ENCODE peak calls at places on chromosome 1, in nine cellular contexts. One of them, this sample, is unnamed.

GRCh38 chr1:19704247-19705113 is 39.8 kb downstream of the HTR6 start:
- DNase-seq in fibroblast of mammary gland: peak
- DNase-seq in activated CD4-positive, CD25-positive, alpha-beta regulatory T cell treated with anti-CD3 and anti-CD28 coated beads, Interleukin-2, amount 50 U/mL, for 72 hours: peak
- DNase-seq in keratinocyte: peak
- DNase-seq in SW480: peak
- DNase-seq in brain microvascular endothelial cell: peak
- DNase-seq in fibroblast of gingiva: peak
- DNase-seq in H7: peak
- DNase-seq in NCI-H748 treated with DMSO at 0.1 percent for 48 hours: no peak
- DNase-seq in this sample: peak

GRCh38 chr1:16612332-16613172 is 812 bp downstream of the NBPF1 start:
- DNase-seq in fibroblast of mammary gland: peak
- DNase-seq in activated CD4-positive, CD25-positive, alpha-beta regulatory T cell treated with anti-CD3 and anti-CD28 coated beads, Interleukin-2, amount 50 U/mL, for 72 hours: peak
- DNase-seq in keratinocyte: peak
- DNase-seq in SW480: peak
- DNase-seq in brain microvascular endothelial cell: peak
- DNase-seq in fibroblast of gingiva: peak
- DNase-seq in H7: peak
- DNase-seq in NCI-H748 treated with DMSO at 0.1 percent for 48 hours: peak
- DNase-seq in this sample: peak

GRCh38 chr1:230381564-230381963 is 44.6 kb downstream of the PGBD5 start:
- DNase-seq in fibroblast of mammary gland: no peak
- DNase-seq in activated CD4-positive, CD25-positive, alpha-beta regulatory T cell treated with anti-CD3 and anti-CD28 coated beads, Interleukin-2, amount 50 U/mL, for 72 hours: no peak
- DNase-seq in keratinocyte: no peak
- DNase-seq in SW480: no peak
- DNase-seq in brain microvascular endothelial cell: no peak
- DNase-seq in fibroblast of gingiva: no peak
- DNase-seq in H7: no peak
- DNase-seq in NCI-H748 treated with DMSO at 0.1 percent for 48 hours: no peak
- DNase-seq in this sample: no peak

GRCh38 chr1:244063498-244063897 is 12.4 kb downstream of the ZBTB18 start:
- DNase-seq in fibroblast of mammary gland: no peak
- DNase-seq in activated CD4-positive, CD25-positive, alpha-beta regulatory T cell treated with anti-CD3 and anti-CD28 coated beads, Interleukin-2, amount 50 U/mL, for 72 hours: no peak
- DNase-seq in keratinocyte: no peak
- DNase-seq in SW480: no peak
- DNase-seq in brain microvascular endothelial cell: no peak
- DNase-seq in fibroblast of gingiva: no peak
- DNase-seq in H7: no peak
- DNase-seq in NCI-H748 treated with DMSO at 0.1 percent for 48 hours: no peak
- DNase-seq in this sample: no peak

GRCh38 chr1:32743380-32744062 is 41.0 kb upstream of the SYNC start:
- DNase-seq in fibroblast of mammary gland: no peak
- DNase-seq in activated CD4-positive, CD25-positive, alpha-beta regulatory T cell treated with anti-CD3 and anti-CD28 coated beads, Interleukin-2, amount 50 U/mL, for 72 hours: no peak
- DNase-seq in keratinocyte: no peak
- DNase-seq in SW480: no peak
- DNase-seq in brain microvascular endothelial cell: no peak
- DNase-seq in fibroblast of gingiva: peak
- DNase-seq in H7: peak
- DNase-seq in NCI-H748 treated with DMSO at 0.1 percent for 48 hours: no peak
- DNase-seq in this sample: no peak

GRCh38 chr1:26961826-26962225 is 1.6 kb upstream of the KDF1 start:
- DNase-seq in fibroblast of mammary gland: peak
- DNase-seq in activated CD4-positive, CD25-positive, alpha-beta regulatory T cell treated with anti-CD3 and anti-CD28 coated beads, Interleukin-2, amount 50 U/mL, for 72 hours: no peak
- DNase-seq in keratinocyte: peak
- DNase-seq in SW480: peak
- DNase-seq in brain microvascular endothelial cell: peak
- DNase-seq in fibroblast of gingiva: peak
- DNase-seq in H7: no peak
- DNase-seq in NCI-H748 treated with DMSO at 0.1 percent for 48 hours: no peak
- DNase-seq in this sample: peak

GRCh38 chr1:42282867-42283583 is 52.0 kb downstream of the FOXJ3 start:
- DNase-seq in fibroblast of mammary gland: peak
- DNase-seq in activated CD4-positive, CD25-positive, alpha-beta regulatory T cell treated with anti-CD3 and anti-CD28 coated beads, Interleukin-2, amount 50 U/mL, for 72 hours: no peak
- DNase-seq in keratinocyte: no peak
- DNase-seq in SW480: no peak
- DNase-seq in brain microvascular endothelial cell: no peak
- DNase-seq in fibroblast of gingiva: peak
- DNase-seq in H7: no peak
- DNase-seq in NCI-H748 treated with DMSO at 0.1 percent for 48 hours: no peak
- DNase-seq in this sample: peak

GRCh38 chr1:94690033-94690712 is 130.0 kb upstream of the SLC44A3 start:
- DNase-seq in fibroblast of mammary gland: peak
- DNase-seq in activated CD4-positive, CD25-positive, alpha-beta regulatory T cell treated with anti-CD3 and anti-CD28 coated beads, Interleukin-2, amount 50 U/mL, for 72 hours: no peak
- DNase-seq in keratinocyte: no peak
- DNase-seq in SW480: no peak
- DNase-seq in brain microvascular endothelial cell: no peak
- DNase-seq in fibroblast of gingiva: peak
- DNase-seq in H7: no peak
- DNase-seq in NCI-H748 treated with DMSO at 0.1 percent for 48 hours: no peak
- DNase-seq in this sample: peak

GRCh38 chr1:2379733-2380404 is 11.5 kb downstream of the MORN1 start:
- DNase-seq in fibroblast of mammary gland: no peak
- DNase-seq in activated CD4-positive, CD25-positive, alpha-beta regulatory T cell treated with anti-CD3 and anti-CD28 coated beads, Interleukin-2, amount 50 U/mL, for 72 hours: no peak
- DNase-seq in keratinocyte: no peak
- DNase-seq in SW480: no peak
- DNase-seq in brain microvascular endothelial cell: no peak
- DNase-seq in fibroblast of gingiva: no peak
- DNase-seq in H7: no peak
- DNase-seq in NCI-H748 treated with DMSO at 0.1 percent for 48 hours: no peak
- DNase-seq in this sample: no peak

GRCh38 chr1:3464649-3465025 is 10.2 kb downstream of the ARHGEF16 start:
- DNase-seq in fibroblast of mammary gland: no peak
- DNase-seq in activated CD4-positive, CD25-positive, alpha-beta regulatory T cell treated with anti-CD3 and anti-CD28 coated beads, Interleukin-2, amount 50 U/mL, for 72 hours: no peak
- DNase-seq in keratinocyte: no peak
- DNase-seq in SW480: no peak
- DNase-seq in brain microvascular endothelial cell: no peak
- DNase-seq in fibroblast of gingiva: no peak
- DNase-seq in H7: no peak
- DNase-seq in NCI-H748 treated with DMSO at 0.1 percent for 48 hours: no peak
- DNase-seq in this sample: no peak

GRCh38 chr1:181101581-181102226 is 13.2 kb downstream of the IER5 start:
- DNase-seq in fibroblast of mammary gland: peak
- DNase-seq in activated CD4-positive, CD25-positive, alpha-beta regulatory T cell treated with anti-CD3 and anti-CD28 coated beads, Interleukin-2, amount 50 U/mL, for 72 hours: no peak
- DNase-seq in keratinocyte: no peak
- DNase-seq in SW480: peak
- DNase-seq in brain microvascular endothelial cell: no peak
- DNase-seq in fibroblast of gingiva: peak
- DNase-seq in H7: peak
- DNase-seq in NCI-H748 treated with DMSO at 0.1 percent for 48 hours: peak
- DNase-seq in this sample: peak

GRCh38 chr1:214958491-214958890 is 124.0 kb upstream of the KCNK2 start:
- DNase-seq in fibroblast of mammary gland: no peak
- DNase-seq in activated CD4-positive, CD25-positive, alpha-beta regulatory T cell treated with anti-CD3 and anti-CD28 coated beads, Interleukin-2, amount 50 U/mL, for 72 hours: no peak
- DNase-seq in keratinocyte: no peak
- DNase-seq in SW480: no peak
- DNase-seq in brain microvascular endothelial cell: no peak
- DNase-seq in fibroblast of gingiva: no peak
- DNase-seq in H7: no peak
- DNase-seq in NCI-H748 treated with DMSO at 0.1 percent for 48 hours: no peak
- DNase-seq in this sample: peak

GRCh38 chr1:67053785-67054759 is at the start of gene SLC35D1:
- DNase-seq in fibroblast of mammary gland: peak
- DNase-seq in activated CD4-positive, CD25-positive, alpha-beta regulatory T cell treated with anti-CD3 and anti-CD28 coated beads, Interleukin-2, amount 50 U/mL, for 72 hours: peak
- DNase-seq in keratinocyte: peak
- DNase-seq in SW480: peak
- DNase-seq in brain microvascular endothelial cell: peak
- DNase-seq in fibroblast of gingiva: peak
- DNase-seq in H7: peak
- DNase-seq in NCI-H748 treated with DMSO at 0.1 percent for 48 hours: peak
- DNase-seq in this sample: peak

GRCh38 chr1:58814251-58815068 is 30.6 kb upstream of the JUN start:
- DNase-seq in fibroblast of mammary gland: peak
- DNase-seq in activated CD4-positive, CD25-positive, alpha-beta regulatory T cell treated with anti-CD3 and anti-CD28 coated beads, Interleukin-2, amount 50 U/mL, for 72 hours: no peak
- DNase-seq in keratinocyte: no peak
- DNase-seq in SW480: peak
- DNase-seq in brain microvascular endothelial cell: peak
- DNase-seq in fibroblast of gingiva: no peak
- DNase-seq in H7: peak
- DNase-seq in NCI-H748 treated with DMSO at 0.1 percent for 48 hours: no peak
- DNase-seq in this sample: peak

GRCh38 chr1:156146749-156147405 is 6.5 kb upstream of the SEMA4A start:
- DNase-seq in fibroblast of mammary gland: no peak
- DNase-seq in activated CD4-positive, CD25-positive, alpha-beta regulatory T cell treated with anti-CD3 and anti-CD28 coated beads, Interleukin-2, amount 50 U/mL, for 72 hours: no peak
- DNase-seq in keratinocyte: no peak
- DNase-seq in SW480: no peak
- DNase-seq in brain microvascular endothelial cell: no peak
- DNase-seq in fibroblast of gingiva: peak
- DNase-seq in H7: no peak
- DNase-seq in NCI-H748 treated with DMSO at 0.1 percent for 48 hours: no peak
- DNase-seq in this sample: no peak

GRCh38 chr1:35557118-35557610 is at the start of gene KIAA0319L:
- DNase-seq in fibroblast of mammary gland: no peak
- DNase-seq in activated CD4-positive, CD25-positive, alpha-beta regulatory T cell treated with anti-CD3 and anti-CD28 coated beads, Interleukin-2, amount 50 U/mL, for 72 hours: no peak
- DNase-seq in keratinocyte: no peak
- DNase-seq in SW480: peak
- DNase-seq in brain microvascular endothelial cell: no peak
- DNase-seq in fibroblast of gingiva: peak
- DNase-seq in H7: peak
- DNase-seq in NCI-H748 treated with DMSO at 0.1 percent for 48 hours: peak
- DNase-seq in this sample: peak

GRCh38 chr1:168731244-168731643 is 2.2 kb upstream of the DPT start:
- DNase-seq in fibroblast of mammary gland: no peak
- DNase-seq in activated CD4-positive, CD25-positive, alpha-beta regulatory T cell treated with anti-CD3 and anti-CD28 coated beads, Interleukin-2, amount 50 U/mL, for 72 hours: no peak
- DNase-seq in keratinocyte: no peak
- DNase-seq in SW480: no peak
- DNase-seq in brain microvascular endothelial cell: no peak
- DNase-seq in fibroblast of gingiva: no peak
- DNase-seq in H7: no peak
- DNase-seq in NCI-H748 treated with DMSO at 0.1 percent for 48 hours: no peak
- DNase-seq in this sample: no peak

GRCh38 chr1:119081705-119082104 is 58.7 kb downstream of the WARS2 start:
- DNase-seq in fibroblast of mammary gland: peak
- DNase-seq in activated CD4-positive, CD25-positive, alpha-beta regulatory T cell treated with anti-CD3 and anti-CD28 coated beads, Interleukin-2, amount 50 U/mL, for 72 hours: no peak
- DNase-seq in keratinocyte: no peak
- DNase-seq in SW480: no peak
- DNase-seq in brain microvascular endothelial cell: no peak
- DNase-seq in fibroblast of gingiva: peak
- DNase-seq in H7: no peak
- DNase-seq in NCI-H748 treated with DMSO at 0.1 percent for 48 hours: no peak
- DNase-seq in this sample: no peak

GRCh38 chr1:93081716-93082115 is 2.6 kb downstream of the MTF2 start:
- DNase-seq in fibroblast of mammary gland: peak
- DNase-seq in activated CD4-positive, CD25-positive, alpha-beta regulatory T cell treated with anti-CD3 and anti-CD28 coated beads, Interleukin-2, amount 50 U/mL, for 72 hours: no peak
- DNase-seq in keratinocyte: peak
- DNase-seq in SW480: no peak
- DNase-seq in brain microvascular endothelial cell: peak
- DNase-seq in fibroblast of gingiva: peak
- DNase-seq in H7: no peak
- DNase-seq in NCI-H748 treated with DMSO at 0.1 percent for 48 hours: no peak
- DNase-seq in this sample: peak

GRCh38 chr1:10726355-10726754 is 70.1 kb downstream of the CASZ1 start:
- DNase-seq in fibroblast of mammary gland: no peak
- DNase-seq in activated CD4-positive, CD25-positive, alpha-beta regulatory T cell treated with anti-CD3 and anti-CD28 coated beads, Interleukin-2, amount 50 U/mL, for 72 hours: no peak
- DNase-seq in keratinocyte: no peak
- DNase-seq in SW480: no peak
- DNase-seq in brain microvascular endothelial cell: no peak
- DNase-seq in fibroblast of gingiva: no peak
- DNase-seq in H7: no peak
- DNase-seq in NCI-H748 treated with DMSO at 0.1 percent for 48 hours: no peak
- DNase-seq in this sample: no peak

This sample was measured in IMR-90.